ENCODE peak calls at places on chromosomes 16 and 17, in eight cellular contexts. I, N, P, B, K, D, X and O are unnamed samples.
A peak's percentile ranks its signal among the peaks of the same experiment; 100 is the strongest.

GRCh38 chr17:80817321-80817845 is 174.3 kb upstream of the CHMP6 start:
- DNase-seq in K (peak; percentile 25), D (no peak), I (no peak), N (no peak), P (no peak), X (no peak), B (no peak), O (no peak)

GRCh38 chr17:17146791-17147406 is 59.2 kb downstream of the PLD6 start:
- DNase-seq in N (peak; percentile 44), K (no peak), P (no peak), B (no peak), D (no peak), I (peak; percentile 54), X (peak; percentile 39), O (no peak)

GRCh38 chr17:34756670-34757021 is 177.3 kb downstream of the TMEM132E start:
- DNase-seq in B (no peak), P (no peak), I (no peak), K (no peak), D (no peak), X (no peak), N (no peak), O (no peak)

GRCh38 chr17:64291268-64291851 is 28.3 kb upstream of the TEX2 start:
- DNase-seq in D (no peak), N (no peak), B (no peak), P (no peak), K (no peak), X (no peak), I (no peak), O (no peak)

GRCh38 chr17:31320231-31320630 is 1.2 kb downstream of the EVI2A start:
- DNase-seq in P (no peak), N (no peak), I (no peak), K (no peak), D (no peak), X (no peak), B (no peak), O (no peak)

GRCh38 chr16:24800586-24800985 is 45.2 kb upstream of the SLC5A11 start:
- DNase-seq in D (peak; percentile 35), B (no peak), X (no peak), P (no peak), N (peak; percentile 22), I (no peak), K (no peak), O (peak; percentile 65)

GRCh38 chr16:87390641-87391323 is 1.4 kb upstream of the MAP1LC3B start:
- DNase-seq in N (no peak), P (no peak), I (no peak), B (no peak), K (no peak), D (no peak), X (no peak), O (no peak)

GRCh38 chr16:890217-890616 is 80.6 kb downstream of the LMF1 start:
- DNase-seq in K (no peak), N (no peak), I (no peak), P (no peak), X (no peak), B (no peak), D (no peak), O (no peak)

GRCh38 chr17:42618442-42619150 is 9.1 kb downstream of the TUBG1 start:
- DNase-seq in N (no peak), D (no peak), X (no peak), B (peak; percentile 86), P (no peak), I (peak; percentile 54), K (peak; percentile 55), O (no peak)

DNA sequence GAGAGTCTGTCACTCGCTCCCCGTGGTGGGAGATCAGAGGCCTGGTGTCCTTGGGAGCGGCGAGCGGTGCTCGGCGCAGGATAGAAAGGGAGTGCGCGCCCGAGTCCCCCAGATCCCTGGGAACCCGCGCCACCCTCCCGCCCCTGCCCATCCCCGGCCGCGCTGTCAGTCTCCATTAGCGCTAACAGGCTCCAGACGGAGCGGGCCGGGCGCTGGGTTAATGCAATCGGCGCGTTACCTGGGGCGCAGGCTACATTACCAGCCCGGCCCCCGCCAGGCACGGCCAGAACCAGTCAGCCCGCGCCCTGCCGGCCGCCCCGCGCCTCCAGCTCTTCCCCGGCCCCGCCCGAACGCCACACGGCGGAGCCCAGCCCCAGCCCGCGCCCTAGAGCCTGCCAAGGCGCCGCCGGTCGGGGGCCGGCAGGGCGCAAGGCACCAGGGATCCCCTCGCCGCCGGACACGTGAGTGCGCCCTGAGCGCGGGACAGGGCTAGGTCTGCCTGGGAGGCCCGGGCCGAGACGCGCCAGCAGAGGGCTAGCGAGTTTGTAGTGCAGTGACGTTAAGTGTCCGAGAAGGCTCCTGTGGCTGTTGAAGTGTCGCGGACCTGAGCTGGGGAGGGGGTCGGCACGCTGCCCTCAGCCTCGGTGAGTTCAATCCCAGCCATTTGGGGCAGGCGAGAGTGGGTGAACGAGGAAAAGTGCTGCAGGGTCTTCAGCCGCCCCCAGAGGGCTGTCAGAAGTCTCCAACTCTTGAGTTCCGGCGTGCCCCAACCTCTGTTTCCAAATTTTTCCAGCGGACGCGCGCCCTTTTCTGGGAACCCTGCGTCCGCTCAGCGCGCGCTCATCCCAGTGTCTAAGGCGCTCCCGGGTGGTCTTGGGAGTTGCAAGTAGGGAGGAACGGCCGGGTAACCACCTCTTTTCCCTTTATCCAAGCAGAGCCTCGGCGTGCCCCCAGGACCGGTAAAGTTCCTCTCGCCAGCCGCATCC is at the start of gene SLC6A2:
- DNase-seq in P (no peak), N (no peak), X (no peak), K (peak; percentile 95), B (no peak), I (no peak), D (no peak), O (no peak)
- H3K36me3 ChIP-seq in P (no peaks in the 10 kb centered on the region), N (no peaks in the 10 kb centered on the region), X (no peaks in the 10 kb centered on the region), K (no peaks in the 10 kb centered on the region), B (no peaks in the 10 kb centered on the region), I (no peaks in the 10 kb centered on the region), D (no peaks in the 10 kb centered on the region), O (no peaks in the 10 kb centered on the region)

GRCh38 chr16:56483394-56483793 is 32.0 kb downstream of the OGFOD1 start:
- DNase-seq in P (no peak), D (no peak), K (no peak), I (no peak), N (no peak), X (no peak), B (no peak), O (no peak)

GRCh38 chr16:56479469-56479868 is 28.1 kb downstream of the OGFOD1 start:
- DNase-seq in D (no peak), B (no peak), I (no peak), P (no peak), K (no peak), N (no peak), X (no peak), O (no peak)

GRCh38 chr16:56480776-56481467 is 29.6 kb downstream of the OGFOD1 start:
- DNase-seq in X (no peak), B (no peak), N (no peak), D (no peak), I (no peak), P (no peak), K (no peak), O (peak; percentile 2)

GRCh38 chr16:56482667-56483236 is 31.4 kb downstream of the OGFOD1 start:
- DNase-seq in P (no peak), B (no peak), K (no peak), N (no peak), D (no peak), I (no peak), X (no peak), O (no peak)

GRCh38 chr16:56481468-56482112 is 30.2 kb downstream of the OGFOD1 start:
- DNase-seq in N (peak; percentile 23), D (no peak), X (no peak), K (no peak), B (no peak), I (no peak), P (no peak), O (peak; percentile 40)
- H3K36me3 ChIP-seq in N (peaks cover 12% of the 10 kb centered on the region), D (peaks cover 6% of the 10 kb centered on the region), X (peaks cover 67% of the 10 kb centered on the region), K (peaks cover 62% of the 10 kb centered on the region), B (no peaks in the 10 kb centered on the region), I (no peaks in the 10 kb centered on the region), P (peaks cover 38% of the 10 kb centered on the region), O (peaks cover 21% of the 10 kb centered on the region)

GRCh38 chr16:48184681-48185080 is 28.9 kb upstream of the ABCC12 start:
- DNase-seq in N (no peak), K (no peak), I (no peak), X (no peak), D (no peak), P (no peak), B (no peak), O (no peak)

GRCh38 chr16:48188449-48189102 is 32.8 kb upstream of the ABCC12 start:
- DNase-seq in D (no peak), N (no peak), P (no peak), X (no peak), I (no peak), B (no peak), K (no peak), O (no peak)

GRCh38 chr16:48180868-48181480 is 25.2 kb upstream of the ABCC12 start:
- DNase-seq in B (no peak), X (no peak), I (no peak), P (no peak), N (no peak), D (no peak), K (no peak), O (no peak)

DNA sequence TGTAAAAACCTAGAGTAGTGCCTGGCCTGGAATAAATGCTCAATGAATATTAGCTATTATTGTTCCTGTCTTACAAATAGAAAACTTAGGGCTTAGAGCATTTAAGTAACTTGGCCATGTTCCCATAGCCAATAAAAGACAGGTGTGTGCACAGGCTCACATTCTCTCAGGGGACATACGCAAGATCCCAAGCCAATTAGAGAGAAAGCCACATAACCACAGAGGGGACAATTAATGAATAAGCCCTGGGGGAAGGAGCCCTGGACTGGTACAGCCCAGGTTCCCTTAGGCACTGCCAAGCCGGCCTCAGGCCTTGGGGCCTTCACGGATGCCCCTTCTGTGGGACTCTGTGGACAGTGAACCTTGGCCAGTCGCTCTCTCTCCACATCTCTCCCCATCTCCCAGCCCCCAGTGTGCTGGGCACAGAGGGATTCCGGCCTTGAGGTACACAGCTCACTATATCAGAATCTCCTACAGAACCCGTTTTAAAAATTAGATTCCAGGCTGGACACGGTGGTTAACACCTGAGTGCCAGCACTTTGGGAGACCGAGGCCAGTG is 27.3 kb upstream of the ABCC12 start:
- DNase-seq in D (no peak), B (no peak), N (no peak), P (no peak), X (no peak), I (no peak), K (no peak), O (no peak)
- H3K36me3 ChIP-seq in D (no peaks in the 10 kb centered on the region), B (no peaks in the 10 kb centered on the region), N (no peaks in the 10 kb centered on the region), P (no peaks in the 10 kb centered on the region), X (no peaks in the 10 kb centered on the region), I (no peaks in the 10 kb centered on the region), K (no peaks in the 10 kb centered on the region), O (no peaks in the 10 kb centered on the region)

DNA sequence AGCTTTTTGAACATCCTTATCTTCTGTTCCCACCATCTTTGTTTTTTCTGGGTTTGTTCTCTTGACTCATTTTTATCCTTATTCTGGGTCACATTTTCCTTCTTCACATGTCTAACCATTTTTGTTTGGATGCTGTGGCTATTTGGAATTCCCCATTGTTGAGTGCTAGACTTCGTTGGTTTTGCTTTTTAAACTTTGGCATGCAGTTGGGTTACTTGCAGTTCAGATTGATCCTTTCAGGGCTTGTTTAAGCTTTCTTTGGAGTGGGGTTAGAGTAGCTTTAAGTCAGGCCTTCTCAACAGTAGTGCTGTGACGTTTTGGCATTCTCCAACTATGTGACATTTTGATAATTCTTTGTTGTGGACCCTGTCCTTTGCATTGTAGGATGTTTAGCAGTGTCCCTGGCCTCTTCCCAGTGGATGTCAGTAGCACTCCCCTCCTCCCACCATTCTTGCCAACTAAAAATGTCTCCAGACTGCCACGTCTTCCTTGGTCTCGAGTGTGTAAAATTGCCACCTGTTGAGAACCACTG is 21.1 kb downstream of the PRMT7 start:
- DNase-seq in D (peak; percentile 63), P (no peak), I (no peak), N (peak; percentile 64), K (no peak), B (no peak), X (no peak), O (peak; percentile 83)
- H3K36me3 ChIP-seq in D (no peaks in the 10 kb centered on the region), P (peaks cover under 1% of the 10 kb centered on the region), I (no peaks in the 10 kb centered on the region), N (peaks cover 3% of the 10 kb centered on the region), K (peaks cover 31% of the 10 kb centered on the region), B (no peaks in the 10 kb centered on the region), X (peaks cover 6% of the 10 kb centered on the region), O (peaks cover 4% of the 10 kb centered on the region)

GRCh38 chr16:15701975-15702970 is 52.2 kb downstream of the NDE1 start:
- DNase-seq in N (peak; percentile 54), B (no peak), K (no peak), X (no peak), D (no peak), I (no peak), P (no peak), O (peak; percentile 82)
- H3K36me3 ChIP-seq in N (peaks cover 19% of the 10 kb centered on the region), B (peaks cover 6% of the 10 kb centered on the region), K (peaks cover 36% of the 10 kb centered on the region), X (peaks cover 65% of the 10 kb centered on the region), D (peaks cover 17% of the 10 kb centered on the region), I (peaks cover 10% of the 10 kb centered on the region), P (peaks cover 63% of the 10 kb centered on the region), O (peaks cover 30% of the 10 kb centered on the region)